ENCODE peak calls at places on chromosomes 5 and 9, in four cellular contexts. W is HEK293T, S is WTC11, E is K562. K is an unnamed sample.

GRCh38 chr9:123776856-123777560 is 152.9 kb downstream of the DENND1A start:
- DNase-seq in E (no peak), W (no peak), S (no peak), K (no peak)

GRCh38 chr5:169538935-169539334 is 44.6 kb upstream of the SPDL1 start:
- DNase-seq in S (no peak), W (no peak), E (no peak), K (no peak)

GRCh38 chr9:126222835-126223431 is 103.7 kb upstream of the MVB12B start:
- DNase-seq in S (no peak), E (no peak), W (no peak), K (no peak)

GRCh38 chr9:134040831-134041648 is 15.8 kb downstream of the BRD3OS start:
- DNase-seq in S (no peak), E (no peak), W (no peak), K (no peak)

GRCh38 chr5:134659922-134660321 is 11.3 kb downstream of the SEC24A start:
- DNase-seq in W (no peak), E (no peak), S (no peak), K (no peak)

GRCh38 chr5:135218486-135218755 is 180.6 kb downstream of the MACROH2A1 start:
- DNase-seq in S (no peak), W (no peak), E (no peak), K (no peak)

GRCh38 chr5:9069650-9070049 is 476.2 kb downstream of the SEMA5A start:
- DNase-seq in W (no peak), S (no peak), E (no peak), K (no peak)

GRCh38 chr5:149195337-149195887 is 54.1 kb downstream of the ABLIM3 start:
- DNase-seq in W (no peak), S (no peak), E (no peak), K (no peak)

GRCh38 chr5:35223777-35224395 is 6.4 kb downstream of the PRLR start:
- DNase-seq in W (no peak), S (no peak), E (no peak), K (no peak)

GRCh38 chr5:1410156-1411014 is 34.9 kb downstream of the SLC6A3 start:
- DNase-seq in W (no peak), E (no peak), S (peak), K (no peak)

GRCh38 chr5:16550316-16550952 is 66.4 kb downstream of the RETREG1 start:
- DNase-seq in W (peak), S (peak), E (peak), K (peak)

GRCh38 chr5:177448244-177448950 is 1.8 kb downstream of the PRR7 start:
- DNase-seq in W (no peak), E (no peak), S (no peak), K (no peak)

GRCh38 chr5:107831612-107832395 is 161.1 kb upstream of the EFNA5 start:
- DNase-seq in S (no peak), E (no peak), W (peak), K (no peak)

GRCh38 chr5:171826132-171826531 is 40.5 kb downstream of the SMIM23 start:
- DNase-seq in E (no peak), W (no peak), S (no peak), K (no peak)

GRCh38 chr5:33928283-33928682 is 7.9 kb upstream of the RXFP3 start:
- DNase-seq in S (no peak), E (no peak), W (no peak), K (no peak)

GRCh38 chr9:127417130-127418036 is 6.8 kb upstream of the ZNF79 start:
- DNase-seq in E (no peak), W (no peak), S (no peak), K (no peak)

GRCh38 chr5:179275941-179276837 is 69.1 kb downstream of the ADAMTS2 start:
- DNase-seq in S (no peak), E (peak), W (no peak), K (peak)

GRCh38 chr5:158642852-158643251 is 456.9 kb downstream of the EBF1 start:
- DNase-seq in E (no peak), S (no peak), W (no peak), K (no peak)

GRCh38 chr5:151585970-151586369 is 5.2 kb downstream of the FAT2 start:
- DNase-seq in S (no peak), W (no peak), E (no peak), K (no peak)
- TF ChIP-seq ELF4 in S (no peak), W (no peak), E (no peak), K (no peak)

GRCh38 chr5:141618030-141618803 is 583 bp downstream of the DIAPH1 start:
- DNase-seq in S (peak), W (peak), E (peak), K (peak)
- TF ChIP-seq ELF4 in S (no peak), W (no peak), E (no peak), K (no peak)

GRCh38 chr5:73901045-73901444 is 275.0 kb downstream of the ARHGEF28 start:
- DNase-seq in E (no peak), S (no peak), W (no peak), K (no peak)

GRCh38 chr5:73900566-73900965 is 274.6 kb downstream of the ARHGEF28 start:
- DNase-seq in S (no peak), E (no peak), W (no peak), K (no peak)

GRCh38 chr5:73901455-73901854 is 275.5 kb downstream of the ARHGEF28 start:
- DNase-seq in W (no peak), E (no peak), S (no peak), K (no peak)

GRCh38 chr5:73902327-73903051 is 276.5 kb downstream of the ARHGEF28 start:
- DNase-seq in S (no peak), E (peak), W (peak), K (peak)

GRCh38 chr5:73903169-73903568 is 277.2 kb downstream of the ARHGEF28 start:
- DNase-seq in W (no peak), S (no peak), E (no peak), K (no peak)
- TF ChIP-seq ELF4 in W (no peak), S (no peak), E (no peak), K (no peak)

DNA sequence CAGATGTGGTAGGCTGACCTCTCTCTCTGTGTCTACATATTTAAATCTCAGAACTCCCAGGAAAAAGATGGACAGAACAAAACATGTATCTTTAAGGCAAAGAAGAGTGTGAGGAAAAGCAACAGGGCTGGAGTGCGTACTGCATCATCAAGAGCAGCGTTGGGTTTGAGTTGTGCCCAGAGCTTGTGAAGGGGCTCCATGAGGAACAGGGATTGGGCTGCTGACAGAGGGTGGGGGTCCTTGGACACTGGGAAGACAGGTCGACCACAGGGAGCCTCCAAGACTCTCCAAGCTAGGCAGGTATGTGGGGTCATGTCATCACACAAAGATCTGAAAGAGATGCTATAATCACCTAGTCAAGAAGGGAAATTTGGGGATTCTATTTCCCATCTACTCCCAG is 309.9 kb downstream of the IRX1 start:
- DNase-seq in E (no peak), S (no peak), W (no peak), K (no peak)
- TF ChIP-seq ELF4 in E (no peak), S (no peak), W (no peak), K (no peak)

DNA sequence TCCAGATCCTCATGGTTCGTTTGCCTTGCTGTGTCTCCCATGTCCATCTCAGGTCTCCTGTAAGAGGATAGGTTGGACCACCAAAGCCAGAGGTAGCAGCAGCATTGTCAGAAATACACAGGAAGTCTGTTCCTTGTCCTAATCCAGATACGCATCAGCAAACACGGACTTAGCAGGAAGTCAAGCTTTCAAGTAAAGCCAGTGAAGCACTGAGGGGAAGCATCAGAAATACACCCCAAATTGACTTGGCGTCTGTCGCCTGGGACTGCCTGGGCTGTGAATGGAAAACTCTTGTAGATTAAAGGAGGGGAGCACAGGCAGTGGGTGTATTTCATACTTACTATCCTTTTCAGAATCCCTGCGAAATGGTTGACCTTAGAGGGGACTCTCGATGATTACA is 171.3 kb downstream of the PSAT1 start:
- DNase-seq in E (no peak), S (no peak), W (no peak), K (no peak)
- TF ChIP-seq ELF4 in E (no peak), S (no peak), W (no peak), K (no peak)